ENCODE peak calls at places on chromosomes 12 and 14, in four cellular contexts. Q, M, W and E are unnamed samples.

GRCh38 chr14:69693823-69694729 is 72.9 kb upstream of the SRSF5 start:
- DNase-seq in Q (no peak), M (peak), W (no peak), E (no peak)

GRCh38 chr12:103495783-103496456 is at the start of gene C12orf42:
- DNase-seq in M (peak), Q (no peak), W (peak), E (no peak)

GRCh38 chr12:126219654-126220279 is 1154.5 kb downstream of the AACS start:
- DNase-seq in M (no peak), Q (no peak), W (no peak), E (no peak)

GRCh38 chr12:97223419-97223818 is 239.2 kb upstream of the RMST start:
- DNase-seq in Q (no peak), W (no peak), M (no peak), E (no peak)

GRCh38 chr12:34400423-34400881 is 378.2 kb downstream of the ALG10 start:
- DNase-seq in M (peak), Q (no peak), W (no peak), E (peak)

GRCh38 chr14:77973246-77973645 is 173.3 kb downstream of the ADCK1 start:
- DNase-seq in W (no peak), Q (no peak), M (no peak), E (no peak)

GRCh38 chr12:77925536-77926108 is 94.9 kb downstream of the NAV3 start:
- DNase-seq in W (peak), M (peak), Q (peak), E (peak)

GRCh38 chr14:68476212-68476964 is 316.5 kb downstream of the ZFP36L1 start:
- DNase-seq in M (peak), Q (peak), W (peak), E (no peak)

GRCh38 chr12:66629138-66629880 is 49.6 kb downstream of the GRIP1 start:
- DNase-seq in M (no peak), W (no peak), Q (no peak), E (no peak)

GRCh38 chr12:128859311-128859710 is 6.0 kb downstream of the GLT1D1 start:
- DNase-seq in Q (no peak), W (no peak), M (no peak), E (no peak)

GRCh38 chr14:102155150-102155549 is 15.5 kb downstream of the WDR20 start:
- DNase-seq in W (peak), M (no peak), Q (no peak), E (no peak)

GRCh38 chr14:20644520-20644919 is 3.0 kb upstream of the OR6S1 start:
- DNase-seq in W (no peak), Q (no peak), M (no peak), E (no peak)

GRCh38 chr12:2672863-2673262 is 121.9 kb upstream of the FKBP4 start:
- DNase-seq in Q (no peak), W (no peak), M (no peak), E (peak)

GRCh38 chr12:125983094-125983783 is 918.0 kb downstream of the AACS start:
- DNase-seq in Q (no peak), W (no peak), M (no peak), E (peak)

GRCh38 chr12:65765436-65765813 is 58.9 kb upstream of the HMGA2 start:
- DNase-seq in Q (no peak), W (peak), M (no peak), E (no peak)

GRCh38 chr14:56902413-56902812 is 92.1 kb upstream of the OTX2 start:
- DNase-seq in Q (no peak), W (no peak), M (no peak), E (no peak)

GRCh38 chr12:96236221-96236822 is 42.1 kb downstream of the ELK3 start:
- DNase-seq in W (peak), Q (no peak), M (no peak), E (no peak)

GRCh38 chr14:87073880-87074570 is 919.0 kb downstream of the GALC start:
- DNase-seq in M (no peak), W (no peak), Q (no peak), E (no peak)

GRCh38 chr14:91373591-91374245 is 43.9 kb downstream of the CCDC88C start:
- DNase-seq in W (no peak), M (no peak), Q (no peak), E (no peak)

GRCh38 chr14:54343276-54344121 is 53.3 kb upstream of the CDKN3 start:
- DNase-seq in Q (no peak), W (peak), M (no peak), E (no peak)

GRCh38 chr14:60654303-60654925 is 5.1 kb upstream of the SIX1 start:
- DNase-seq in Q (peak), M (no peak), W (no peak), E (no peak)

GRCh38 chr14:102777711-102778615 is 714 bp downstream of the TRAF3 start:
- DNase-seq in W (peak), M (peak), Q (no peak), E (no peak)

GRCh38 chr12:83130178-83130577 is 443.5 kb downstream of the TMTC2 start:
- DNase-seq in W (no peak), M (no peak), Q (no peak), E (no peak)

GRCh38 chr12:29519585-29520182 is 22.2 kb upstream of the OVCH1 start:
- DNase-seq in W (peak), Q (no peak), M (no peak), E (no peak)

GRCh38 chr12:103715494-103715893 is 125.5 kb downstream of the NT5DC3 start:
- DNase-seq in W (no peak), M (no peak), Q (no peak), E (no peak)

GRCh38 chr12:53068811-53069585 is 10.2 kb downstream of the SPRYD3 start:
- DNase-seq in Q (no peak), W (no peak), M (peak), E (no peak)

GRCh38 chr12:122872815-122873361 is 23.0 kb downstream of the VPS37B start:
- DNase-seq in W (no peak), M (peak), Q (no peak), E (no peak)

GRCh38 chr12:104903648-104904423 is 54.3 kb downstream of the SLC41A2 start:
- DNase-seq in W (peak), M (no peak), Q (no peak), E (no peak)

GRCh38 chr12:66823857-66824570 is 145.1 kb upstream of the GRIP1 start:
- DNase-seq in W (no peak), M (no peak), Q (no peak), E (no peak)

GRCh38 chr14:104103061-104104005 is 17.8 kb downstream of the ASPG start:
- DNase-seq in M (peak), W (no peak), Q (no peak), E (no peak)
- TF ChIP-seq CTCF in M (no peak), W (no peak), Q (no peak), E (no peak)

DNA sequence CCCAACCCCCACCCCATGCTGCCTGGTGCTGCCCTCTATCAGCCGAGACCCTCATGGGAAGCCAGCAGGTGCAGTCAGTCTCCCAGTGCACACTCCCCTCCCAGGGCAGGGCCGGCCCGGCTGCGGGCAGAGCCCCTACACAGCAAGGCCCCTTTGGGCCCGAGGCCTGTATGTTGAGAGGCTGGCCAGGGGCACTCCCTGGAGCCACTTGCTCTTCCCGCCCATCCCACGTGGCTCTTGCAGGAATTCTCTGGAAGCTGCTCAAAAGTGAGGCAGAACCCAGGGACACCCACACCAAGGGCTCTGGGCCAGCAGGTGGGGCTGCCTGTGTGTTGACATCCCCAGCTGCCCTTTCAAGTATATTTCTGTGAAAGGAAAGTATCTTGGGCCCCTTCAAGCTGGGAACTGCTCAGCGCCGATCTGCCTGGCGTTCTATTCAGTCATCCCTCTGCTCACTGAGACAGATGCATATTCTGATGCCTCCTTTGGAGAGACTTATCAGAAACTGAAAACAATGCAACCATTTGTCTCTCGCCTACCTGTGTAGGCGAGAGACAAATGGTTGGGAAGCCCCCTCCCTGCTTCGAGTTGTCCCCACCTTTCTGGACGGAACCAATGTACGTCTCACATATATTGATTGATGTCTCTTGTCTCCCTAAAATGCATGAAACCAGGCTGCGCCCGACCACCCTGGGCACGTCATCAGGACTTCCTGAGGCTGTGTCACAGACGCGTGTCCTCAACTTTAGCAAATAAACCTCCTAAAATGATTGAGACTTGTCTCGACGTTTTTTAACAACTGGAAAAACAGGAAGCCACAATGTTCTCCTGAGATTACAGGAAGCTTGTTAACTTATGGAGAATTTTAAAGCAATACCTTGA is 6.0 kb downstream of the GPR132 start:
- DNase-seq in M (peak), Q (no peak), W (peak), E (no peak)
- TF ChIP-seq CTCF in M (no peak), Q (no peak), W (no peak), E (no peak)

DNA sequence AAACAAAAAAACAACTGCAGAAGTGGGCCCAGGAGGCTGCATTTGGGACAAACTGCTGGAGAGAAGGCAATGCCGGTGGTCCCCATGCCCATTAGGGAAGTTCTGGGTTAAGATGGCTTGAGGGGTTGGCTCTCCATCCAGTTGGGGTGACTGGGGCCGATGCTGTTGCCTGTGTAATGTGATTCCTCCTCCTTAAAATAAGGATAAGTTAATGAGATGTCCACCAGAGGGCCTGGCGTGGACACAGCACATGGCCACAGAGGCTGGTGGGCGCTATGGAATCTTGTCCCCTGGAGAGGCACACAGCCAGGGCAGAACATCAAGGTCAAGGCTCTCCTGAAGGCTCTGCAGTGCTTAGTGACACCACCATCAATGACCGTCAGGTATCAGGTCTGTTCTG is 1.0 kb upstream of the TESC start:
- DNase-seq in W (peak), Q (no peak), M (peak), E (no peak)
- TF ChIP-seq CTCF in W (peak), Q (peak), M (no peak), E (peak)

GRCh38 chr14:21768116-21768874 is 94.7 kb upstream of the OR4E1 start:
- DNase-seq in Q (no peak), M (no peak), W (peak), E (no peak)
- TF ChIP-seq CTCF in Q (peak), M (no peak), W (peak), E (peak)

DNA sequence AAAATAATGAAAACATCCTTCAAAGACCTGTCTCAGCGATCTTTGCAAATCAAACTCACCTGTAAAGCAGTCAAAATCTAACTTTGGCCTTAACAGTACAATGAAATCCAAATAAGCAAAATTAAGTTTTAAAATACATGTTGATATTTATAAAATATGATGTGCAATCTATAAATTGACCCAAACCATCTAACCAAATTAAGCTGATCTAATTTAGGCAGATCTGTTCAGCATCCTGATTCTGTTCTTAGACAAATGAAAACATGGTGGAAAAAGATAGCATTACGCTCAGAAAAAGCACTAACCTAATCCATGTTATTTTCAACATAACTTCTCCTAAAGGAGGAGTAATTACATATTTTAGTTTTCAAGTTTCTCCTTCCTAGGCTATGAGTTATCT is 25.7 kb upstream of the LMNTD1 start:
- DNase-seq in M (no peak), Q (no peak), W (no peak), E (no peak)
- TF ChIP-seq CTCF in M (no peak), Q (no peak), W (no peak), E (no peak)

GRCh38 chr12:1281683-1282366 is 290.8 kb downstream of the ERC1 start:
- DNase-seq in W (peak), M (no peak), Q (peak), E (no peak)

GRCh38 chr12:1284611-1285010 is 293.6 kb downstream of the ERC1 start:
- DNase-seq in M (no peak), Q (no peak), W (no peak), E (no peak)

GRCh38 chr12:1277905-1278304 is 286.9 kb downstream of the ERC1 start:
- DNase-seq in W (no peak), Q (no peak), M (no peak), E (no peak)

GRCh38 chr12:1282670-1283361 is 291.8 kb downstream of the ERC1 start:
- DNase-seq in W (peak), M (no peak), Q (peak), E (no peak)

DNA sequence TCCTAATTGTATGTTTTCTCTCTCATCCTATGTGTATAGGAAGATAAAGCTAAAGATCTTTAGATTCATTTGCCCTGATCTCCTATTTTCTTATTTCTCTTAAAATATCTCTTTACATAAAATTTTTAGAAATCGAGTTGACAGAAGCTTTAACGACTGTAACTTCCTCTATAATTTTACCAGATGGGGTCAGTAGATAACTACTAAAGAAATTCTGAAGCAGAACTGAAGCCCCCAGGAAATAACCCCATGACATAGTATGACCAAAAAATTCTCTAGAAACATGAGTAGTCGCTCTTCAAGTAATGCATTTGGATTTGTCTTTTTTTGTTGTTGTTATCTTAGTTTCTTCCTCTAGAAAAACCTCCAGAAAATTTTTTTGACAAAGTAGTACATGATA is 288.0 kb downstream of the ERC1 start:
- DNase-seq in Q (no peak), W (no peak), M (no peak), E (no peak)
- TF ChIP-seq CTCF in Q (no peak), W (no peak), M (no peak), E (no peak)

GRCh38 chr14:35133542-35134328 is 11.4 kb downstream of the PRORP start:
- DNase-seq in Q (no peak), W (peak), M (no peak), E (no peak)
- TF ChIP-seq CTCF in Q (no peak), W (no peak), M (no peak), E (no peak)

DNA sequence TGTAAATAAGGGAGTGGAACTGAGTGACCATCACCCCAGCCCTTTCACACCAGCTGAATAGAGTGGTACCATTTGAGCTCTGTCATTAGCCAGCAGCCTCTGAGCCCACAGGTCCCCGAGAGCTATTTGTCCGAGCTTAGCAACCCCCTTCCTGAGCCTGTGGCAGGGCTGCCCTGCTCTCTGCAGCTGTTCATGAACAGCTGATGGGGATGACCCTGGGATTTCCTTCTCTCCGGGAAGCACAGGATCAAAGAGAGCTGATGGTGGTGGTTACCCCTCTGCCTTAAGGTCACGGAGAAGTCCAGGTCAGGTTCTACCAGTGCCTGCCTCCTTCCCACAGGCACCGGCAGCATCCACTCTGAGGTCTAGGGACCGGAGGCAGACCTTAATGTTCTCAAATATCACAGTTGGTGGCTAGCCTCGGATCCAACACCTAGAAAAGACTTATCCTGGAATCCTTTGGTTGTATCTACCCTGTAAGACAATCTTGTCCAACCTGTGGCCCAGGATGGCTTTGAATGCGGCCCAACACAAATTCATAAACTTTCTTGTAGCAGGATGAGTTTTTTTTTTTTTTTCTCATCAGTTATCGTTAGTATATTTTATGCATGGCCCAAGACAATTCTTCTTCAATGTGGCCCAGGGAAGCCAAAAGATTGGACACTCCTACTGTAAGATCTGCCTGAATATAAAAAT is 81.1 kb downstream of the ESRRB start:
- DNase-seq in Q (no peak), M (no peak), W (no peak), E (no peak)
- TF ChIP-seq CTCF in Q (no peak), M (no peak), W (no peak), E (no peak)

GRCh38 chr14:76955575-76956252 is 72.8 kb downstream of the IRF2BPL start:
- DNase-seq in W (no peak), Q (no peak), M (no peak), E (no peak)
- TF ChIP-seq CTCF in W (no peak), Q (no peak), M (no peak), E (no peak)

GRCh38 chr12:30953257-30953656 is 26.7 kb downstream of the TSPAN11 start:
- DNase-seq in W (no peak), M (peak), Q (no peak), E (no peak)
- TF ChIP-seq CTCF in W (no peak), M (no peak), Q (no peak), E (no peak)